ENCODE peak calls at places on chromosomes 5 and 9, in six cellular contexts. E, R, L, Y, C and Q are unnamed samples.

GRCh38 chr9:137243626-137244485 is 2.8 kb downstream of the TUBB4B start:
- DNase-seq in L (no peak), R (no peak), E (no peak), C (no peak), Y (no peak), Q (no peak)

GRCh38 chr5:179609834-179610108 is 13.7 kb downstream of the HNRNPH1 start:
- DNase-seq in R (no peak), C (no peak), Y (no peak), E (no peak), L (no peak), Q (no peak)

GRCh38 chr5:1357946-1358725 is 13.2 kb upstream of the CLPTM1L start:
- DNase-seq in C (no peak), Y (no peak), L (no peak), E (no peak), R (no peak), Q (no peak)

GRCh38 chr9:37976714-37977477 is 73.0 kb upstream of the SLC25A51 start:
- DNase-seq in Y (no peak), E (peak; percentile 90), L (no peak), C (no peak), R (no peak), Q (peak; percentile 69)

GRCh38 chr9:116643691-116644090 is 43.4 kb upstream of the TRIM32 start:
- DNase-seq in R (no peak), C (no peak), E (no peak), Y (no peak), L (no peak), Q (peak; percentile 35)

GRCh38 chr5:56309262-56309826 is 76.2 kb upstream of the ANKRD55 start:
- DNase-seq in C (no peak), R (no peak), Y (no peak), E (no peak), L (no peak), Q (no peak)

GRCh38 chr9:16787724-16788123 is 82.7 kb downstream of the BNC2 start:
- DNase-seq in E (peak; percentile 16), R (no peak), Y (no peak), C (no peak), L (no peak), Q (no peak)

GRCh38 chr5:9545959-9546851 is at the start of gene SEMA5A:
- DNase-seq in E (peak; percentile 65), Y (no peak), R (peak; percentile 85), L (no peak), C (peak; percentile 45), Q (no peak)

GRCh38 chr5:93596676-93597441 is 13.8 kb downstream of the NR2F1 start:
- DNase-seq in C (no peak), E (no peak), Y (no peak), L (no peak), R (peak; percentile 10), Q (no peak)

GRCh38 chr5:96143450-96143849 is 181.8 kb upstream of the ELL2 start:
- DNase-seq in Y (no peak), E (no peak), C (no peak), R (no peak), L (no peak), Q (peak; percentile 55)

GRCh38 chr5:77356740-77357139 is 135.4 kb downstream of the WDR41 start:
- DNase-seq in R (no peak), Y (no peak), L (no peak), E (peak; percentile 48), C (peak; percentile 65), Q (peak; percentile 70)

GRCh38 chr9:24413651-24414050 is 132.0 kb downstream of the IZUMO3 start:
- DNase-seq in Y (no peak), C (no peak), E (no peak), L (no peak), R (no peak), Q (no peak)

GRCh38 chr9:90274725-90275124 is 367.9 kb downstream of the DIRAS2 start:
- DNase-seq in C (no peak), L (no peak), E (no peak), R (no peak), Y (no peak), Q (no peak)

GRCh38 chr5:6470672-6471071 is 22.0 kb downstream of the UBE2QL1 start:
- DNase-seq in Y (no peak), C (no peak), L (no peak), R (no peak), E (no peak), Q (no peak)

GRCh38 chr5:7717691-7718090 is 133.2 kb downstream of the CFAP90 start:
- DNase-seq in R (no peak), E (no peak), L (no peak), Y (no peak), C (no peak), Q (no peak)

GRCh38 chr5:141603912-141604311 is 14.9 kb downstream of the DIAPH1 start:
- DNase-seq in Y (no peak), C (no peak), E (no peak), L (no peak), R (no peak), Q (no peak)

GRCh38 chr5:97111612-97112011 is 30.8 kb downstream of the LIX1 start:
- DNase-seq in E (no peak), C (no peak), Y (no peak), L (no peak), R (peak; percentile 59), Q (no peak)

GRCh38 chr5:135127604-135128240 is 93.7 kb upstream of the PITX1 start:
- DNase-seq in L (peak; percentile 39), Y (no peak), E (peak; percentile 25), R (peak; percentile 60), C (no peak), Q (no peak)

GRCh38 chr9:71036501-71036900 is 84.9 kb downstream of the TRPM3 start:
- DNase-seq in R (no peak), C (no peak), Y (no peak), E (peak; percentile 25), L (no peak), Q (no peak)

GRCh38 chr9:109971226-109971625 is 191.2 kb downstream of the PALM2AKAP2 start:
- DNase-seq in L (no peak), C (no peak), E (no peak), R (no peak), Y (no peak), Q (no peak)

GRCh38 chr5:130805601-130806000 is 359.5 kb downstream of the HINT1 start:
- DNase-seq in C (no peak), Y (no peak), L (no peak), R (no peak), E (no peak), Q (no peak)

GRCh38 chr9:105313238-105313637 is 68.8 kb downstream of the SLC44A1 start:
- DNase-seq in R (no peak), E (no peak), C (no peak), Y (no peak), L (no peak), Q (no peak)

GRCh38 chr9:127612993-127613954 is 1.2 kb downstream of the STXBP1 start:
- DNase-seq in Y (peak; percentile 92), R (peak; percentile 24), E (peak; percentile 31), L (no peak), C (peak; percentile 11), Q (no peak)

GRCh38 chr5:97243352-97243751 is 60.3 kb upstream of the RIOK2 start:
- DNase-seq in L (no peak), R (no peak), E (peak; percentile 3), Y (no peak), C (no peak), Q (no peak)

GRCh38 chr9:99147177-99147576 is 42.3 kb downstream of the TGFBR1 start:
- DNase-seq in R (no peak), C (no peak), Y (no peak), L (no peak), E (no peak), Q (no peak)

GRCh38 chr5:87899109-87900100 is 369.2 kb downstream of the TMEM161B start:
- DNase-seq in L (no peak), R (peak; percentile 2), Y (no peak), C (no peak), E (no peak), Q (no peak)

GRCh38 chr5:32504923-32505596 is 60.5 kb upstream of the ZFR start:
- DNase-seq in R (no peak), Y (peak; percentile 71), L (no peak), C (no peak), E (peak; percentile 81), Q (peak; percentile 97)
- H3K4me3 ChIP-seq in R (no peak overlapping the region), Y (no peak overlapping the region), L (no peak overlapping the region), C (no peak overlapping the region), E (no peak overlapping the region), Q (no peak overlapping the region)

DNA sequence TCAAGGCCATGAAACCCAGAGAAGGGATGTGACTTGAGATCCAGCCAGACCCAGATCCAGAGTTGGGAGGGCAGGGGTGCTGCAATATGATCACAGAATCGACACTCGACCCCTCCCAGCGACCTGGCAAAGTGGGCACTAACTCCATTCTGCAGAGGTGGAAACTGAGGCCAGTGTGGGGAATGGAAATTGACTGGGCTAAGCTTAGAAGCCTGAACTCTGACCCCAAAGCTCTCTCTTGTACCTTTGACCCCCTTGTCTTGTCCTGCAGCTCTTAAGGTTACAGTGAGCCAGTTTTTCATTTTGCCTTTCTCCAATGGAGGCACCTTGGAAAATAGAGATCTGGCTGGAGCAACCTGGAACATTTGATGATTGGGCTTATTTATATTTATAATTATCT is 14.5 kb upstream of the ERGIC1 start:
- DNase-seq in E (no peak), L (no peak), C (no peak), R (no peak), Y (no peak), Q (no peak)
- TF ChIP-seq CTCF in E (no peak), L (no peak), C (no peak), R (no peak), Y (no peak), Q (no peak)

DNA sequence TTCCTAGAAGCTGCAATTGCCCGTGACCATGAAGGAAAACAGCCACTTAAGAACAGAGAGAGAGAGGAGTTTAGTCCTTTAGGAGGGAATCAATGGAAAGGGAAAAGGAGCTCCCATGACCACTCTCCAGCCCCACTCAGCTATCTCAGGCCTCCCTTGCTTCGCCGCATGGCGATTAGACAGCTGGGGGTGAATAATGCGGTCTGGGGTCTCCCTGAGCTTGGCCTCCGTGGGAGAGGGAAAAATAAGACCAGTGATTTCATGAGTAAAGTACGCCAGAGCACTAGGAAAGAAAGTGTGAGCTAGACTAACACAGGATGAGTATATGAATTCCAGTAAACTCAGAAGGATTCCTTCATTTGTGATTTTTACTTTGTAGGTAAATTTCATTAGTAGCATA is 180.3 kb downstream of the TRIO start:
- DNase-seq in R (no peak), E (no peak), Y (no peak), L (no peak), C (no peak), Q (no peak)
- H3K36me3 ChIP-seq in R (no peaks in the 10 kb centered on the region), E (peaks cover 66% of the 10 kb centered on the region), Y (peaks cover 15% of the 10 kb centered on the region), L (peaks cover 46% of the 10 kb centered on the region), C (peaks cover 29% of the 10 kb centered on the region), Q (peaks cover 17% of the 10 kb centered on the region)

DNA sequence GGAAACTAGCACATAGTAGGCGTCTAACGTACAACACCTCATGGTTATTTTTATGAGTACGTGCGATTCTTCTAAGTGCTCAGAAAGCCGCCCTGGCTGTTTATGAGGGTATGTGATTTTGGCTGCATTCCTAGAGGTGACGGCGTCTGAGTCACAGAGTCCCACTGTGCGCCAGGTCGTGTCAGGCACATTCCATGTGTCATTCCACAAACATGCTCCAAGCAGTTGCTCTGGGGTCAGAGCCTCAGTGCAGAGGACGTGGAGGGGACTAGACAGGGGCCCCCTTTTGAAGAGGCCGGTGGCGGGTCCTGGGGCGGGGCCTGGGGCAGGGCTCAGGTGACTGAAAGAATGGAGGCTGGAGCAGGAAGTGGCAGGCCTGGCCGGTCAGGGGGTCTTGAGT is 51.9 kb downstream of the NEK6 start:
- DNase-seq in E (peak; percentile 99), L (peak; percentile 96), R (peak; percentile 78), C (no peak), Y (no peak), Q (peak; percentile 95)
- H3K4me3 ChIP-seq in E (no peak overlapping the region), L (no peak overlapping the region), R (no peak overlapping the region), C (no peak overlapping the region), Y (no peak overlapping the region), Q (no peak overlapping the region)